ENCODE peak calls at places on chromosomes 4 and X, in seven cellular contexts. One of them, this sample, is unnamed.
A peak's percentile ranks its signal among the peaks of the same experiment; 100 is the strongest.

GRCh38 chrX:26008691-26009090 is 129.5 kb upstream of the MAGEB18 start:
- DNase-seq in Peyer's patch: no peak
- DNase-seq in lower leg skin: no peak
- DNase-seq in uterus: no peak
- DNase-seq in HL-60: no peak
- DNase-seq in lower lobe of right lung: no peak
- DNase-seq in AG10803: no peak
- DNase-seq in this sample: no peak

GRCh38 chrX:72048515-72049455 is 82.9 kb downstream of the RTL5 start:
- DNase-seq in Peyer's patch: no peak
- DNase-seq in lower leg skin: no peak
- DNase-seq in uterus: no peak
- DNase-seq in HL-60: no peak
- DNase-seq in lower lobe of right lung: no peak
- DNase-seq in AG10803: no peak
- DNase-seq in this sample: no peak

GRCh38 chr4:119604266-119604665 is 24.3 kb downstream of the PDE5A start:
- DNase-seq in Peyer's patch: no peak
- DNase-seq in lower leg skin: no peak
- DNase-seq in uterus: no peak
- DNase-seq in HL-60: no peak
- DNase-seq in lower lobe of right lung: no peak
- DNase-seq in AG10803: no peak
- DNase-seq in this sample: no peak

GRCh38 chrX:1554469-1555210 is 17.7 kb upstream of the P2RY8 start:
- DNase-seq in Peyer's patch: peak; percentile 71
- DNase-seq in lower leg skin: no peak
- DNase-seq in uterus: no peak
- DNase-seq in HL-60: no peak
- DNase-seq in lower lobe of right lung: no peak
- DNase-seq in AG10803: no peak
- DNase-seq in this sample: no peak

GRCh38 chr4:152690706-152691651 is 11.2 kb upstream of the TMEM154 start:
- DNase-seq in Peyer's patch: no peak
- DNase-seq in lower leg skin: no peak
- DNase-seq in uterus: no peak
- DNase-seq in HL-60: no peak
- DNase-seq in lower lobe of right lung: no peak
- DNase-seq in AG10803: no peak
- DNase-seq in this sample: no peak

GRCh38 chr4:11151500-11151899 is 277.2 kb downstream of the HS3ST1 start:
- DNase-seq in Peyer's patch: no peak
- DNase-seq in lower leg skin: no peak
- DNase-seq in uterus: no peak
- DNase-seq in HL-60: no peak
- DNase-seq in lower lobe of right lung: no peak
- DNase-seq in AG10803: no peak
- DNase-seq in this sample: no peak

GRCh38 chrX:133559909-133560308 is 144.6 kb upstream of the GPC4 start:
- DNase-seq in Peyer's patch: no peak
- DNase-seq in lower leg skin: no peak
- DNase-seq in uterus: no peak
- DNase-seq in HL-60: no peak
- DNase-seq in lower lobe of right lung: no peak
- DNase-seq in AG10803: no peak
- DNase-seq in this sample: no peak

GRCh38 chrX:41027388-41027787 is 57.9 kb upstream of the USP9X start:
- DNase-seq in Peyer's patch: no peak
- DNase-seq in lower leg skin: peak; percentile 16
- DNase-seq in uterus: no peak
- DNase-seq in HL-60: no peak
- DNase-seq in lower lobe of right lung: no peak
- DNase-seq in AG10803: peak; percentile 89
- DNase-seq in this sample: no peak

GRCh38 chr4:113316879-113317278 is 267.4 kb downstream of the ANK2 start:
- DNase-seq in Peyer's patch: peak; percentile 31
- DNase-seq in lower leg skin: no peak
- DNase-seq in uterus: no peak
- DNase-seq in HL-60: no peak
- DNase-seq in lower lobe of right lung: no peak
- DNase-seq in AG10803: no peak
- DNase-seq in this sample: peak; percentile 51

GRCh38 chr4:40205259-40206198 is 8.7 kb downstream of the RHOH start:
- DNase-seq in Peyer's patch: no peak
- DNase-seq in lower leg skin: no peak
- DNase-seq in uterus: no peak
- DNase-seq in HL-60: peak; percentile 55
- DNase-seq in lower lobe of right lung: no peak
- DNase-seq in AG10803: no peak
- DNase-seq in this sample: peak; percentile 89

GRCh38 chr4:103032575-103032974 is 13.1 kb upstream of the SLC9B1 start:
- DNase-seq in Peyer's patch: no peak
- DNase-seq in lower leg skin: no peak
- DNase-seq in uterus: no peak
- DNase-seq in HL-60: peak; percentile 25
- DNase-seq in lower lobe of right lung: no peak
- DNase-seq in AG10803: peak; percentile 17
- DNase-seq in this sample: no peak

GRCh38 chr4:89587364-89587763 is 249.6 kb downstream of the SNCA start:
- DNase-seq in Peyer's patch: no peak
- DNase-seq in lower leg skin: no peak
- DNase-seq in uterus: no peak
- DNase-seq in HL-60: no peak
- DNase-seq in lower lobe of right lung: no peak
- DNase-seq in AG10803: no peak
- DNase-seq in this sample: no peak

GRCh38 chr4:95092762-95093161 is 335.0 kb downstream of the BMPR1B start:
- DNase-seq in Peyer's patch: no peak
- DNase-seq in lower leg skin: no peak
- DNase-seq in uterus: no peak
- DNase-seq in HL-60: no peak
- DNase-seq in lower lobe of right lung: no peak
- DNase-seq in AG10803: no peak
- DNase-seq in this sample: no peak

GRCh38 chr4:76801621-76802545 is 96.1 kb downstream of the SOWAHB start:
- DNase-seq in Peyer's patch: no peak
- DNase-seq in lower leg skin: no peak
- DNase-seq in uterus: peak; percentile 63
- DNase-seq in HL-60: no peak
- DNase-seq in lower lobe of right lung: no peak
- DNase-seq in AG10803: peak; percentile 53
- DNase-seq in this sample: no peak

GRCh38 chr4:148216866-148217814 is 225.1 kb downstream of the NR3C2 start:
- DNase-seq in Peyer's patch: no peak
- DNase-seq in lower leg skin: no peak
- DNase-seq in uterus: no peak
- DNase-seq in HL-60: no peak
- DNase-seq in lower lobe of right lung: no peak
- DNase-seq in AG10803: peak; percentile 8
- DNase-seq in this sample: peak; percentile 24

GRCh38 chr4:185865901-185866328 is 53.9 kb upstream of the SORBS2 start:
- DNase-seq in Peyer's patch: no peak
- DNase-seq in lower leg skin: no peak
- DNase-seq in uterus: no peak
- DNase-seq in HL-60: no peak
- DNase-seq in lower lobe of right lung: no peak
- DNase-seq in AG10803: peak; percentile 85
- DNase-seq in this sample: no peak
- TF ChIP-seq CTCF in Peyer's patch: no peak
- TF ChIP-seq CTCF in lower leg skin: no peak
- TF ChIP-seq CTCF in uterus: no peak
- TF ChIP-seq CTCF in HL-60: no peak
- TF ChIP-seq CTCF in lower lobe of right lung: no peak
- TF ChIP-seq CTCF in AG10803: no peak
- TF ChIP-seq CTCF in this sample: no peak

DNA sequence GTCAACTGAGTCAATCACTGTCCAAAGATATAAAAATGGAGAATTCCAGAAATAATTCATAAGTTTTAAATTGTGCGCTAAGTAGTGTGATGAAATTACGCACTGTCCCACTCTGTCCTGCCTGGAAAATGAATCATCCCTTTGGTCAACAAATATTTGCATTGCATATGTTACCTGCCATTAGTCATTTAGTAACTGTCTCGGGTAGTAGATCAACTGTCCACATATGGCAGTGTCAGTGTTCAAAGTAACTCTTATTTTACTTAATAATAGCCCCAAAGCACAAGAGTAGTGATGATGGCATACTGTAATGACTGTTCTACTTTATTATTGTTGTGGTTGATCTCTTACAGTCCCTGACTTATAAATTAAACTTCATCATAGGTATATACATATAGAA is 3.4 kb downstream of the YTHDC1 start:
- DNase-seq in Peyer's patch: no peak
- DNase-seq in lower leg skin: no peak
- DNase-seq in uterus: no peak
- DNase-seq in HL-60: no peak
- DNase-seq in lower lobe of right lung: no peak
- DNase-seq in AG10803: no peak
- DNase-seq in this sample: no peak
- H3K4me3 ChIP-seq in Peyer's patch: no peak overlapping the region
- H3K4me3 ChIP-seq in lower leg skin: no peak overlapping the region
- H3K4me3 ChIP-seq in uterus: no peak overlapping the region
- H3K4me3 ChIP-seq in HL-60: no peak overlapping the region
- H3K4me3 ChIP-seq in lower lobe of right lung: no peak overlapping the region
- H3K4me3 ChIP-seq in AG10803: no peak overlapping the region
- H3K4me3 ChIP-seq in this sample: no peak overlapping the region

DNA sequence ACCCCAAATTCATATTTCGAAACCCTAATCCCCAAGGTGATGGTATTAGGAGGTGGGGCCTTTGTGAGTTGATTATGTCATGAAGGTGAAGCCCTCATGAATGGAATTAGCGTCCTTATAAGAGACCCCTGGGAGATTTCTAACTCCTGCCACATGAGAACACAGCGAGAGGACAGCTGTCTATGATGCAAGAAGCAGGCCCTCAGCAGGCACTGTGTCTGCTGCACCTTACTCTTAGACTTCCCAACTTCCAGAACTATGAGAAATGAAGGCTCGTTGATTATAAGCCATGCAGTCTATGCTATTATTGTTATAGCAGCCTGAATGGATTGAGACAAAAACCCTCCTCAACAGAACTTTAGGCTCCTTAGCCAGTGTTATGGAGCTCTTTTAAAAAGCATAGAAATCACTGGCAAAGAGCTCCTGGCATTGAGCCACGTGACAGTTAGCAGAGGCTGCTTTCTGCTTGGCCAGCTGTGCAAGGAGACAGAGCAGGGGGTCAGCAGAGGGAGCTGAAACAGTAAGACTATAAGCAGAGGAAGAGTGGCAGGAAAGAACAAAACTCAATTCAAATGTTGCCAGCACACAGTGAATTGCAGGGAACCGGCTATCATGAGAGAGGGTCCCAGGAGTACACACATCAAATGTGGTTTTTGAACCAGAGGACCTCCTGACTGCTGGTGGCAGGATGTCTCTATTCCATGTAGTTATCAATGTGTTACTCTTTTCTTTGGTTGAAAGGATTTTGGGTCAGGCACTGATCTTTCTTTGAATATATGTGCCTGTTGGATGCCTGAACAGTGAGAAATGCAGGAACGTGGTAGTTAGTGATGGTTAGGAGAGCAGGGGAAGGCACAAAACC is 219.3 kb upstream of the FAT1 start:
- DNase-seq in Peyer's patch: no peak
- DNase-seq in lower leg skin: no peak
- DNase-seq in uterus: peak; percentile 26
- DNase-seq in HL-60: no peak
- DNase-seq in lower lobe of right lung: no peak
- DNase-seq in AG10803: peak; percentile 29
- DNase-seq in this sample: no peak
- TF ChIP-seq CTCF in Peyer's patch: no peak
- TF ChIP-seq CTCF in lower leg skin: no peak
- TF ChIP-seq CTCF in uterus: no peak
- TF ChIP-seq CTCF in HL-60: no peak
- TF ChIP-seq CTCF in lower lobe of right lung: no peak
- TF ChIP-seq CTCF in AG10803: no peak
- TF ChIP-seq CTCF in this sample: no peak

DNA sequence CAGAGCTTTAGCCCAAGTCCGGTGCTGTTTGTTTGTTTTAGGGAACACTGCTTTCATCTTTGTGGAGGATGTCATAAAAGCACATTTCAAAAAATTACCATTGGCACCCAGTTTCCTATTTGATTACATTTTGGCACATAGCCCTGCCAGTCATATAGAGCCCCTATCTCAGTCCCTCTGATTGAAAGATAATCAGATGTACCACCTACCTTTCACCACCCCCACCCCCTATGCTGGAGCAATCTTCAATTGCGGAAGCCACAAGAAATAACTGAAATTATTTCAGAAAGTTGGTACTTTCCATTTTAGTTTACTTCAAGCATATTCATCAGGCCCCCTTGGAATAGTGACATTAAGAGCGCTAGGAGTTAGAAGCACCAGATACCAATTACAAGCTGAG is 136.7 kb upstream of the RPL34 start:
- DNase-seq in Peyer's patch: no peak
- DNase-seq in lower leg skin: no peak
- DNase-seq in uterus: no peak
- DNase-seq in HL-60: no peak
- DNase-seq in lower lobe of right lung: no peak
- DNase-seq in AG10803: no peak
- DNase-seq in this sample: no peak
- H3K4me3 ChIP-seq in Peyer's patch: no peak overlapping the region
- H3K4me3 ChIP-seq in lower leg skin: no peak overlapping the region
- H3K4me3 ChIP-seq in uterus: no peak overlapping the region
- H3K4me3 ChIP-seq in HL-60: no peak overlapping the region
- H3K4me3 ChIP-seq in lower lobe of right lung: no peak overlapping the region
- H3K4me3 ChIP-seq in AG10803: no peak overlapping the region
- H3K4me3 ChIP-seq in this sample: no peak overlapping the region

GRCh38 chr4:162640152-162640551 is 476.4 kb upstream of the FSTL5 start:
- DNase-seq in Peyer's patch: no peak
- DNase-seq in lower leg skin: no peak
- DNase-seq in uterus: no peak
- DNase-seq in HL-60: no peak
- DNase-seq in lower lobe of right lung: no peak
- DNase-seq in AG10803: no peak
- DNase-seq in this sample: no peak

DNA sequence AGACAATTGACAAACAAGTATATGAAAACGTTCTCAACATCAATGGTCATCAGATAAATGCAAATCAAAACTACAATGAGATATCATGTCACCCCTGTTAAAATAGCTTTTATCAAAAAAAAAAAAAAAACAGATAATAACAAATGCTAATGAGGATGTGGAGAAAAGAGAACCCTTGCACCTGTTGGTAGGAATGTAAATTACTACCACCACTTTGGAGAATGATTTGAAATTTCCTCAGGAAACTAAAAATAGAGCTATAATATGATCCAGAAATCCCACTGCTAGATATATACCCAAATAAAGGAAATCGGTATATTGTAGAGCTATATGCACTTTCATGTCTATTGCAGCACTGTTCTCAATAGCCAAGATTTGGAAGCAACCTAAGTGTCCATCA is 470.6 kb upstream of the FSTL5 start:
- DNase-seq in Peyer's patch: no peak
- DNase-seq in lower leg skin: no peak
- DNase-seq in uterus: no peak
- DNase-seq in HL-60: no peak
- DNase-seq in lower lobe of right lung: no peak
- DNase-seq in AG10803: no peak
- DNase-seq in this sample: no peak
- TF ChIP-seq CTCF in Peyer's patch: no peak
- TF ChIP-seq CTCF in lower leg skin: no peak
- TF ChIP-seq CTCF in uterus: no peak
- TF ChIP-seq CTCF in HL-60: no peak
- TF ChIP-seq CTCF in lower lobe of right lung: no peak
- TF ChIP-seq CTCF in AG10803: no peak
- TF ChIP-seq CTCF in this sample: no peak

This sample was measured in GM12864.